ENCODE peak calls at places on chromosome 3, in eight cellular contexts. X, T, F, P, R, W, Q and O are unnamed samples. For H3K4me1, the result is how much of the 10 kb centered on the place peaks cover.

GRCh38 chr3:169232863-169233262 is 430.6 kb downstream of the MECOM start:
- DNase-seq in X (no peak), T (no peak), F (no peak), P (no peak), R (no peak), W (no peak), Q (no peak), O (no peak)

GRCh38 chr3:101273608-101274007 is 46.8 kb downstream of the IMPG2 start:
- DNase-seq in X (no peak), T (no peak), F (no peak), P (no peak), R (no peak), W (peak), Q (no peak), O (no peak)

GRCh38 chr3:141094851-141095545 is 43.9 kb downstream of the SPSB4 start:
- DNase-seq in X (no peak), T (no peak), F (no peak), P (no peak), R (no peak), W (no peak), Q (peak), O (no peak)

GRCh38 chr3:13879102-13879945 is 547 bp downstream of the WNT7A start:
- DNase-seq in X (peak), T (no peak), F (no peak), P (no peak), R (peak), W (peak), Q (peak), O (peak)

GRCh38 chr3:27900316-27900715 is 178.2 kb upstream of the EOMES start:
- DNase-seq in X (no peak), T (no peak), F (no peak), P (no peak), R (no peak), W (no peak), Q (no peak), O (no peak)

GRCh38 chr3:151356791-151357460 is 27.6 kb upstream of the P2RY13 start:
- DNase-seq in X (peak), T (no peak), F (no peak), P (no peak), R (no peak), W (peak), Q (no peak), O (no peak)

GRCh38 chr3:106817706-106818105 is 559.5 kb upstream of the CCDC54 start:
- DNase-seq in X (no peak), T (no peak), F (no peak), P (no peak), R (no peak), W (no peak), Q (no peak), O (no peak)

GRCh38 chr3:57006048-57006709 is 54.3 kb upstream of the SPATA12 start:
- DNase-seq in X (no peak), T (no peak), F (no peak), P (no peak), R (peak), W (peak), Q (no peak), O (no peak)

GRCh38 chr3:69669070-69669469 is 70.2 kb upstream of the MITF start:
- DNase-seq in X (no peak), T (no peak), F (no peak), P (no peak), R (no peak), W (peak), Q (no peak), O (no peak)

GRCh38 chr3:170977911-170978310 is 48.6 kb downstream of the SLC2A2 start:
- DNase-seq in X (no peak), T (no peak), F (no peak), P (no peak), R (no peak), W (no peak), Q (no peak), O (no peak)

GRCh38 chr3:170974872-170975271 is 51.6 kb downstream of the SLC2A2 start:
- DNase-seq in X (no peak), T (no peak), F (no peak), P (no peak), R (no peak), W (no peak), Q (no peak), O (no peak)

GRCh38 chr3:170975283-170976189 is 51.0 kb downstream of the SLC2A2 start:
- DNase-seq in X (no peak), T (no peak), F (no peak), P (no peak), R (no peak), W (no peak), Q (no peak), O (no peak)

GRCh38 chr3:170978335-170978745 is 48.2 kb downstream of the SLC2A2 start:
- DNase-seq in X (peak), T (no peak), F (no peak), P (no peak), R (no peak), W (no peak), Q (no peak), O (no peak)

GRCh38 chr3:170976190-170976519 is 50.4 kb downstream of the SLC2A2 start:
- DNase-seq in X (no peak), T (no peak), F (no peak), P (no peak), R (no peak), W (no peak), Q (no peak), O (no peak)
- H3K4me1 ChIP-seq in X (under half), T (under half), F (under half), P (under half), R (under half), W (under half), Q (under half), O (under half)

GRCh38 chr3:170867143-170867542 is 2.9 kb downstream of the RPL22L1 start:
- DNase-seq in X (no peak), T (no peak), F (peak), P (no peak), R (no peak), W (no peak), Q (no peak), O (no peak)

GRCh38 chr3:170867552-170867951 is 2.4 kb downstream of the RPL22L1 start:
- DNase-seq in X (no peak), T (no peak), F (no peak), P (no peak), R (no peak), W (no peak), Q (no peak), O (no peak)

GRCh38 chr3:170868577-170869239 is 1.3 kb downstream of the RPL22L1 start:
- DNase-seq in X (no peak), T (peak), F (no peak), P (no peak), R (no peak), W (no peak), Q (no peak), O (no peak)

GRCh38 chr3:170869645-170870593 is at the start of gene RPL22L1:
- DNase-seq in X (peak), T (peak), F (peak), P (peak), R (peak), W (peak), Q (peak), O (peak)

GRCh38 chr3:170869240-170869592 is 779 bp downstream of the RPL22L1 start:
- DNase-seq in X (no peak), T (peak), F (no peak), P (no peak), R (no peak), W (peak), Q (no peak), O (no peak)
- TF ChIP-seq EZH2phosphoT487 in X (no peak), T (no peak), F (no peak), P (no peak), R (no peak), W (no peak), Q (no peak), O (no peak)

DNA sequence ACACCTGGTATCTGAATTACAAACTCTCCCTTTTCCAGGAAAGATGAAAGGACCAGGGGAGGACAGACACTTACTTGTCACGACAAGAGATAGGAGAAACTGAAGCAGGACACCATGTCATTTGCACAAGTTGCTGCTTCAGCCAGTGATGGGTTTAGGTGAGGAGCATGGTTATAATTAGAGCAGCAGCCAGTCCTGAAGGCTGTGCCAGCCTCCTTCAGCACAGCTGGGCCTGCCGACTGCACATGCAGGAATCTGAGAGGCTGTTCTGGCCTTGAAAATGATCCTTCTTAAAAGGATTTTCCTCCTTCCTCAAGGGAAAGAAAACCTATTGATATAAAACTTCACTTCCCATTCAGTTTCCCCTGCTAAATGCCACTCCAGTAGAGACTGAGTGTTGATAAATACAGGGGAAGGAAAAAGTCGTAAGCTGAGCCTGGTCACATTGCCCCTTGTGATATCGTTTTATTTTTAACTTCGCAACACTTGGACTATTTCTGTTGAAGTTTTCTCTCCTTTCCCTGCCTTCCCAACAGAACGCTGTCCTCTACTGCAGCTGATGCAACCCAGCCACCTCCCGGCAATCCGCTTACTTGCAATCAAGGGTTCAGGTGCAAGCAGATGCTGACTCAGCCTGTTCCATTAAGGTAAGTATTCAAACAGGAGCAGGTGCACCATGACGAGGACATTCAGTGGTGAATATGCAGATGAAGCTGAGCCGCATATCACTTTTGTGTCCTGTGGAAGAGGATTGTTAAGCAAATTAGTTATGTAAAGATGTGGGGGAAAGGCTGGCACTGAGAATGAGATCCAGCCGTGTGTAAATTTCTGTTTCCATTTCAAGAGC is at the start of gene FBXO40:
- DNase-seq in X (no peak), T (peak), F (peak), P (no peak), R (peak), W (no peak), Q (peak), O (peak)
- TF ChIP-seq CTCF in X (no peak), T (peak), F (peak), P (no peak), R (no peak), W (no peak), Q (no peak), O (no peak)

GRCh38 chr3:149623819-149624218 is 34.0 kb downstream of the WWTR1 start:
- DNase-seq in X (no peak), T (no peak), F (no peak), P (no peak), R (no peak), W (no peak), Q (no peak), O (no peak)

GRCh38 chr3:149615731-149616221 is 42.0 kb downstream of the WWTR1 start:
- DNase-seq in X (no peak), T (no peak), F (no peak), P (no peak), R (no peak), W (peak), Q (no peak), O (no peak)

GRCh38 chr3:149621218-149622005 is 36.4 kb downstream of the WWTR1 start:
- DNase-seq in X (no peak), T (peak), F (no peak), P (no peak), R (peak), W (peak), Q (no peak), O (no peak)

GRCh38 chr3:149618151-149619123 is 39.4 kb downstream of the WWTR1 start:
- DNase-seq in X (no peak), T (no peak), F (no peak), P (no peak), R (no peak), W (no peak), Q (no peak), O (no peak)

DNA sequence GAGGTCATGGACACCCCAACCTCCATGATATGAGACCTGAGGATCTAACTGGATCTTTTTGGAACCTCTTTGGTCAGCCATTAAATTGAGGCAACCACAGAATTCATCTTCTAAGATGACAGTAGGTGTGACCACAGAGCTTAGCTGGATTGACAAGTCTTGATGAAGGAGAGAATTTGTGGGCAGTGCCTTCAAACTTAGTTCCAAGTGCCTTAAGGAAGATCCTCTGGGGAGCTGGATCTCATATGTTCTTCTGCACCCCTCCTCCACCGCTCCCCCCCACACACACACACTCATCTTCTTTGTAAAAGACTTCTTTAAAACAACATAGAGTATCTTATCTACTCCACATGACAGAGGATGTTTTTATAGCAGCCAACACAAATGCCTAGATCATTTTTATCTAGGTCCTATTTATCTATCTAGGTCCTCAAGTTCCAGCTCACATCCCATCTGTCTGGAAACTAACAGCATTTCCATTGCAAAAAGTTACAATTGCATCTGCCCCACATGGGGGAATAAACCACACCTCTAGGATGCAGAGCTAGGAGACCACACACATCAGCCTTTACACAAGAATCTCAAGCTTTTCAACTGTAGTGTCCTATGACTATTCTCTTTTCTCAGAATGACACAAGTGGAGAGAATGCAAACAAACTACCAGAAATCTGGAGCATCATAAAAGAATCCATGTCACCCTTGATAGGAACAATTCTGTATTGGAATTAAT is 37.4 kb downstream of the WWTR1 start:
- DNase-seq in X (no peak), T (no peak), F (no peak), P (no peak), R (no peak), W (peak), Q (no peak), O (no peak)
- H3K4me1 ChIP-seq in X (under half), T (under half), F (under half), P (under half), R (under half), W (under half), Q (under half), O (under half)

DNA sequence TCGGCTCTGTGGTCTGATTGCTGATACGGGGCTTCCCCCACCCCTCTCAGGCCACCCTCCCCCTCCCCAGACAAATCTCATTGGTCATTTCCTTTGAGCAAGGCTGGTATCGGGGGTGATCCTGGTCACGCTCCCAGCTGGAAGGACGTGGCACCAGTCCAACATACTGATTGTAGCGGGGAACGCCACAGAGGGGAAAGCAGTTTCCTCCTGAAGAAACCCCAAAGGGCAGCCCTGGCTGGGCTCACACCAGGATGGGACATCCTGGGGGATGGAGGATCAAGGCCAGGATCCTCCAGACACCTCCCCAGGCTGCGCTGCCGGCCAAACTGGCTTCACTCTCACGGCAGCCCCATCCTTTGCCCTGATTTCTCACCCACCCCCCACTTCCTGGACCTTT is 36.6 kb downstream of the MUC20 start:
- DNase-seq in X (peak), T (no peak), F (no peak), P (no peak), R (no peak), W (no peak), Q (no peak), O (no peak)
- TF ChIP-seq EZH2phosphoT487 in X (no peak), T (no peak), F (no peak), P (no peak), R (no peak), W (no peak), Q (no peak), O (no peak)

GRCh38 chr3:19229086-19229485 is 80.8 kb downstream of the KCNH8 start:
- DNase-seq in X (no peak), T (no peak), F (peak), P (no peak), R (no peak), W (no peak), Q (no peak), O (no peak)
- TF ChIP-seq CTCF in X (peak), T (peak), F (peak), P (peak), R (peak), W (no peak), Q (no peak), O (no peak)

DNA sequence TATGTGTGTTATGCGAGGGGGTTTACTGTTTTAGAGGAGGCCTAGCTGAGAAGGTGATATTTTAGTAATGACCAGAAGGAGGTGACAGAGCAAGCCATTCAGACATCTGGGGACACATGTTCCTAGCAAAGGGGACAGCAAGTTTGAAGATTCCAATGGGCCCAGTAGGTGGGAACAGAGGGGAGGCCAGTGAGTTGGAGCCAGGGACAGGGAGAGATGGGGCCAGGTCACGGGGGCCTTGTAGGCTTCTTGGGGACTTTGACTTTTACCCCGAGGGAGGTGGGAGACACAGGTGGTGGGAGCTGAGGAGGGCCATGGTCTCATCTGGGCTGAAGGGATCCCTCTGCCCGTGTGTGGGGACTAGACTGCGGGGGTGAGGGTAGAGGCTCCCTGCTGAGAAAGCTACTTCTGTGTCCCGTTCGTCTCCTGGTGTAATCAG is 72.5 kb downstream of the MGLL start:
- DNase-seq in X (no peak), T (peak), F (peak), P (no peak), R (peak), W (no peak), Q (no peak), O (no peak)
- H3K4me1 ChIP-seq in X (under half), T (under half), F (under half), P (under half), R (under half), W (half or more), Q (under half), O (under half)

GRCh38 chr3:126798521-126798920 is 94.5 kb downstream of the CHCHD6 start:
- DNase-seq in X (no peak), T (no peak), F (no peak), P (no peak), R (no peak), W (no peak), Q (no peak), O (no peak)
- TF ChIP-seq EZH2phosphoT487 in X (no peak), T (no peak), F (no peak), P (no peak), R (no peak), W (no peak), Q (no peak), O (no peak)